ENCODE peak calls at places on chromosomes 2 and 18, in six cellular contexts. One of them, this sample, is unnamed.

GRCh38 chr18:13823707-13824395 is at the start of gene MC5R:
- DNase-seq in NCI-H1694: no peak
- DNase-seq in activated T-helper 1 cell treated with Interleukin-2 at 50 U/mL for 16 hours: peak; percentile 51
- DNase-seq in KG1: peak; percentile 48
- DNase-seq in nucleus accumbens: peak; percentile 25
- DNase-seq in AG20443: peak; percentile 94
- DNase-seq in this sample: peak; percentile 47

GRCh38 chr2:95052804-95053535 is 27.5 kb downstream of the MAL start:
- DNase-seq in NCI-H1694: no peak
- DNase-seq in activated T-helper 1 cell treated with Interleukin-2 at 50 U/mL for 16 hours: no peak
- DNase-seq in KG1: no peak
- DNase-seq in nucleus accumbens: no peak
- DNase-seq in AG20443: no peak
- DNase-seq in this sample: no peak

GRCh38 chr2:12616456-12617163 is 100.1 kb upstream of the TRIB2 start:
- DNase-seq in NCI-H1694: no peak
- DNase-seq in activated T-helper 1 cell treated with Interleukin-2 at 50 U/mL for 16 hours: no peak
- DNase-seq in KG1: no peak
- DNase-seq in nucleus accumbens: no peak
- DNase-seq in AG20443: no peak
- DNase-seq in this sample: no peak

GRCh38 chr2:27655155-27655951 is 8.1 kb downstream of the SUPT7L start:
- DNase-seq in NCI-H1694: no peak
- DNase-seq in activated T-helper 1 cell treated with Interleukin-2 at 50 U/mL for 16 hours: no peak
- DNase-seq in KG1: no peak
- DNase-seq in nucleus accumbens: no peak
- DNase-seq in AG20443: no peak
- DNase-seq in this sample: no peak

GRCh38 chr2:135647836-135648579 is 93.6 kb upstream of the UBXN4 start:
- DNase-seq in NCI-H1694: no peak
- DNase-seq in activated T-helper 1 cell treated with Interleukin-2 at 50 U/mL for 16 hours: no peak
- DNase-seq in KG1: no peak
- DNase-seq in nucleus accumbens: no peak
- DNase-seq in AG20443: no peak
- DNase-seq in this sample: no peak

GRCh38 chr2:170975943-170976270 is 46.9 kb downstream of the GORASP2 start:
- DNase-seq in NCI-H1694: no peak
- DNase-seq in activated T-helper 1 cell treated with Interleukin-2 at 50 U/mL for 16 hours: no peak
- DNase-seq in KG1: no peak
- DNase-seq in nucleus accumbens: no peak
- DNase-seq in AG20443: no peak
- DNase-seq in this sample: no peak

GRCh38 chr2:64607381-64607780 is 46.3 kb downstream of the SERTAD2 start:
- DNase-seq in NCI-H1694: no peak
- DNase-seq in activated T-helper 1 cell treated with Interleukin-2 at 50 U/mL for 16 hours: no peak
- DNase-seq in KG1: no peak
- DNase-seq in nucleus accumbens: no peak
- DNase-seq in AG20443: no peak
- DNase-seq in this sample: no peak

GRCh38 chr18:52236134-52236533 is 103.9 kb upstream of the DCC start:
- DNase-seq in NCI-H1694: no peak
- DNase-seq in activated T-helper 1 cell treated with Interleukin-2 at 50 U/mL for 16 hours: no peak
- DNase-seq in KG1: no peak
- DNase-seq in nucleus accumbens: no peak
- DNase-seq in AG20443: peak; percentile 41
- DNase-seq in this sample: no peak

GRCh38 chr2:159204381-159204780 is 82.1 kb downstream of the WDSUB1 start:
- DNase-seq in NCI-H1694: no peak
- DNase-seq in activated T-helper 1 cell treated with Interleukin-2 at 50 U/mL for 16 hours: no peak
- DNase-seq in KG1: no peak
- DNase-seq in nucleus accumbens: no peak
- DNase-seq in AG20443: no peak
- DNase-seq in this sample: no peak

GRCh38 chr2:143890799-143891198 is 629.1 kb downstream of the ZEB2 start:
- DNase-seq in NCI-H1694: no peak
- DNase-seq in activated T-helper 1 cell treated with Interleukin-2 at 50 U/mL for 16 hours: no peak
- DNase-seq in KG1: no peak
- DNase-seq in nucleus accumbens: no peak
- DNase-seq in AG20443: no peak
- DNase-seq in this sample: no peak

GRCh38 chr2:161844845-161845244 is 220.6 kb downstream of the SLC4A10 start:
- DNase-seq in NCI-H1694: no peak
- DNase-seq in activated T-helper 1 cell treated with Interleukin-2 at 50 U/mL for 16 hours: no peak
- DNase-seq in KG1: no peak
- DNase-seq in nucleus accumbens: no peak
- DNase-seq in AG20443: no peak
- DNase-seq in this sample: no peak

GRCh38 chr2:80073134-80073561 is 231.4 kb downstream of the LRRTM1 start:
- DNase-seq in NCI-H1694: peak; percentile 87
- DNase-seq in activated T-helper 1 cell treated with Interleukin-2 at 50 U/mL for 16 hours: no peak
- DNase-seq in KG1: peak; percentile 19
- DNase-seq in nucleus accumbens: no peak
- DNase-seq in AG20443: peak; percentile 65
- DNase-seq in this sample: peak; percentile 10

This sample was measured in substantia nigra.